ENCODE peak calls at places on chromosomes 2 and 18, in four cellular contexts. One of them, this sample, is unnamed.

GRCh38 chr2:130355578-130356431 is at the start of gene PTPN18:
- DNase-seq in HepG2: peak; percentile 87
- DNase-seq in WTC11: peak; percentile 59
- DNase-seq in K562: peak; percentile 95
- DNase-seq in this sample: peak; percentile 97

GRCh38 chr2:159788218-159788617 is 9.8 kb downstream of the CD302 start:
- DNase-seq in HepG2: no peak
- DNase-seq in WTC11: no peak
- DNase-seq in K562: no peak
- DNase-seq in this sample: no peak

GRCh38 chr2:27875089-27875881 is 14.9 kb downstream of the RBKS start:
- DNase-seq in HepG2: peak; percentile 84
- DNase-seq in WTC11: no peak
- DNase-seq in K562: no peak
- DNase-seq in this sample: no peak

GRCh38 chr2:241154915-241155314 is 4.6 kb downstream of the PPP1R7 start:
- DNase-seq in HepG2: no peak
- DNase-seq in WTC11: no peak
- DNase-seq in K562: no peak
- DNase-seq in this sample: no peak

GRCh38 chr2:204576580-204576979 is 31.3 kb downstream of the PARD3B start:
- DNase-seq in HepG2: no peak
- DNase-seq in WTC11: no peak
- DNase-seq in K562: no peak
- DNase-seq in this sample: no peak

GRCh38 chr2:197539734-197540133 is 23.9 kb downstream of the MOB4 start:
- DNase-seq in HepG2: no peak
- DNase-seq in WTC11: no peak
- DNase-seq in K562: no peak
- DNase-seq in this sample: no peak

GRCh38 chr2:231467613-231468525 is 3.6 kb upstream of the NCL start:
- DNase-seq in HepG2: no peak
- DNase-seq in WTC11: no peak
- DNase-seq in K562: no peak
- DNase-seq in this sample: no peak

GRCh38 chr2:17879137-17879912 is 858 bp downstream of the KCNS3 start:
- DNase-seq in HepG2: no peak
- DNase-seq in WTC11: peak; percentile 87
- DNase-seq in K562: peak; percentile 38
- DNase-seq in this sample: peak; percentile 72

GRCh38 chr2:27831279-27832050 is 58.7 kb downstream of the RBKS start:
- DNase-seq in HepG2: no peak
- DNase-seq in WTC11: no peak
- DNase-seq in K562: no peak
- DNase-seq in this sample: no peak

GRCh38 chr2:160261731-160262130 is 61.7 kb upstream of the ITGB6 start:
- DNase-seq in HepG2: no peak
- DNase-seq in WTC11: no peak
- DNase-seq in K562: no peak
- DNase-seq in this sample: no peak

GRCh38 chr2:196915512-196916189 is 10.9 kb downstream of the PGAP1 start:
- DNase-seq in HepG2: no peak
- DNase-seq in WTC11: no peak
- DNase-seq in K562: no peak
- DNase-seq in this sample: no peak

GRCh38 chr2:7758065-7758759 is 841.0 kb downstream of the RNF144A start:
- DNase-seq in HepG2: no peak
- DNase-seq in WTC11: no peak
- DNase-seq in K562: no peak
- DNase-seq in this sample: no peak

GRCh38 chr2:233852056-233852455 is 2.3 kb downstream of the HJURP start:
- DNase-seq in HepG2: no peak
- DNase-seq in WTC11: no peak
- DNase-seq in K562: no peak
- DNase-seq in this sample: no peak

GRCh38 chr18:67432806-67433205 is 83.7 kb downstream of the DSEL start:
- DNase-seq in HepG2: no peak
- DNase-seq in WTC11: no peak
- DNase-seq in K562: no peak
- DNase-seq in this sample: no peak

GRCh38 chr18:32019251-32019943 is 772 bp downstream of the RNF125 start:
- DNase-seq in HepG2: peak; percentile 39
- DNase-seq in WTC11: peak; percentile 51
- DNase-seq in K562: no peak
- DNase-seq in this sample: peak; percentile 64

GRCh38 chr2:44793322-44793870 is 148.1 kb upstream of the SIX3 start:
- DNase-seq in HepG2: no peak
- DNase-seq in WTC11: peak; percentile 55
- DNase-seq in K562: no peak
- DNase-seq in this sample: no peak

GRCh38 chr2:83596592-83597339 is 862.3 kb downstream of the SUCLG1 start:
- DNase-seq in HepG2: no peak
- DNase-seq in WTC11: no peak
- DNase-seq in K562: no peak
- DNase-seq in this sample: no peak

GRCh38 chr2:63735931-63736820 is 105.5 kb upstream of the UGP2 start:
- DNase-seq in HepG2: no peak
- DNase-seq in WTC11: no peak
- DNase-seq in K562: no peak
- DNase-seq in this sample: no peak

GRCh38 chr18:37578886-37579513 is 13.4 kb upstream of the CELF4 start:
- DNase-seq in HepG2: peak; percentile 18
- DNase-seq in WTC11: no peak
- DNase-seq in K562: peak; percentile 54
- DNase-seq in this sample: peak; percentile 72

GRCh38 chr2:241952816-241953215 is 83.3 kb downstream of the RTP5 start:
- DNase-seq in HepG2: no peak
- DNase-seq in WTC11: no peak
- DNase-seq in K562: no peak
- DNase-seq in this sample: no peak

GRCh38 chr2:239190346-239190745 is 210.5 kb downstream of the HDAC4 start:
- DNase-seq in HepG2: no peak
- DNase-seq in WTC11: no peak
- DNase-seq in K562: no peak
- DNase-seq in this sample: no peak
- TF ChIP-seq FOXJ3 in HepG2: no peak
- TF ChIP-seq FOXJ3 in WTC11: no peak
- TF ChIP-seq FOXJ3 in K562: no peak
- TF ChIP-seq FOXJ3 in this sample: no peak

GRCh38 chr18:39178171-39178570 is 1612.6 kb upstream of the CELF4 start:
- DNase-seq in HepG2: no peak
- DNase-seq in WTC11: no peak
- DNase-seq in K562: no peak
- DNase-seq in this sample: no peak

GRCh38 chr18:39167990-39168389 is 1602.4 kb upstream of the CELF4 start:
- DNase-seq in HepG2: no peak
- DNase-seq in WTC11: no peak
- DNase-seq in K562: no peak
- DNase-seq in this sample: no peak

GRCh38 chr18:39168723-39169122 is 1603.1 kb upstream of the CELF4 start:
- DNase-seq in HepG2: no peak
- DNase-seq in WTC11: no peak
- DNase-seq in K562: no peak
- DNase-seq in this sample: no peak

GRCh38 chr18:39173022-39173421 is 1607.4 kb upstream of the CELF4 start:
- DNase-seq in HepG2: peak; percentile 45
- DNase-seq in WTC11: no peak
- DNase-seq in K562: no peak
- DNase-seq in this sample: no peak
- TF ChIP-seq FOXJ3 in HepG2: no peak
- TF ChIP-seq FOXJ3 in WTC11: no peak
- TF ChIP-seq FOXJ3 in K562: no peak
- TF ChIP-seq FOXJ3 in this sample: no peak

DNA sequence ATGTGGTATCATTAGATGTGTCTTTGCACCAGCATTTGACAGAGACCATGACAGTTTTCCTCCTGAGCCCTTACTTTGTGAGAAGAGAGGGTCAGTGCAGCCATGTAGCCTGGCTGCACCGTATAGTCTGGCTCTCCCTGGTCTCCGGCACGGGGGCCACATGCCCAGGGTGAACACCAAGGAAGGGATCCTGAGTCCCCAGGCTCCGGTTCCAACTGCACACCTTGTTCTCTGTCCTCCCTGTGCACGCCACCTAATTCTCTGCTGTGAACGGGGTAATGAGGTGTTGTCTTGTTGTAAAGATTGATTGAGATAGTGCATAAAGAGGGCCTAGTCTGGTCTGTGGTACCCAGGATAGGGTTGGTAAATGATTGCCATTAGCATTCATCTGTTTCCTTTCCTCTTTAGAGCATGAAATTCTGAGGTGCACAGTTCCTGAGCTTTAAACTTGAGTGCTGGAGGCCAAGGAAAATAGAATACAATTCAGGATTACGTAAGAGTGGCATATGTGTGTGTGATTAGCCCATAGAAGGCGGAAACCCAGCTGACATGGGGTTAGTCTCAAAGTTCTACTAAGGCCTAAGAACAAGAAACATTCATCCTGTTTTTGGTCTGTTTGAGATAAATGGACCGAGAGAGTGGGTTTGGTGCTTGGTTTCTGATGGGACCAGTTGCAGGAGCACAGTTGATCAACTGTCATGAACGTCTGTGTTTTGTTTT is 55.5 kb downstream of the NCK2 start:
- DNase-seq in HepG2: peak; percentile 65
- DNase-seq in WTC11: no peak
- DNase-seq in K562: no peak
- DNase-seq in this sample: no peak
- TF ChIP-seq FOXJ3 in HepG2: no peak
- TF ChIP-seq FOXJ3 in WTC11: no peak
- TF ChIP-seq FOXJ3 in K562: no peak
- TF ChIP-seq FOXJ3 in this sample: no peak

DNA sequence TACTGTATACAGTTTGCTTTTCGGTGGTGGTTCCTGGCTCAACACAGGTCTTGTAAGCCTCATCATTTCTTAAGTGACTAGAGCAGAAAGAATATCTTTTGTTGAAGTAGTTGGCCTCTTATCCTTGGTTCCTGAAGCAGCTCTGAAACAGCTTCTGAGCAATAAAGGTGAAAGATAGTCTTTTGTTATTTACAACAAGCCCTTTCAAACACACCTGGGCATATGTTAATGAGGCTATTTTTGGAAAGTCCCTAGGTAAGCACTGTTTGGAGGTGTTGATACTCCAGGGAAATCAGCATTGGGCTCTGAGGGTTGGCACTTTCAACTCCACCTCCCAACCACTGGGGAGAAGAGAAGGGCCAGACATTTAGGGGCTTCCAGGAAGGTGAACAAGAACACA is 211.0 kb downstream of the MCFD2 start:
- DNase-seq in HepG2: no peak
- DNase-seq in WTC11: peak; percentile 22
- DNase-seq in K562: no peak
- DNase-seq in this sample: no peak
- TF ChIP-seq FOXJ3 in HepG2: no peak
- TF ChIP-seq FOXJ3 in WTC11: no peak
- TF ChIP-seq FOXJ3 in K562: no peak
- TF ChIP-seq FOXJ3 in this sample: no peak

GRCh38 chr2:10792001-10792400 is 20.6 kb downstream of the PDIA6 start:
- DNase-seq in HepG2: no peak
- DNase-seq in WTC11: no peak
- DNase-seq in K562: no peak
- DNase-seq in this sample: no peak

GRCh38 chr2:10787176-10787968 is 25.2 kb downstream of the PDIA6 start:
- DNase-seq in HepG2: peak; percentile 27
- DNase-seq in WTC11: peak; percentile 72
- DNase-seq in K562: peak; percentile 39
- DNase-seq in this sample: peak; percentile 60

GRCh38 chr2:10792660-10793400 is 19.8 kb downstream of the PDIA6 start:
- DNase-seq in HepG2: no peak
- DNase-seq in WTC11: peak; percentile 50
- DNase-seq in K562: no peak
- DNase-seq in this sample: no peak

GRCh38 chr2:10788855-10789254 is 23.7 kb downstream of the PDIA6 start:
- DNase-seq in HepG2: no peak
- DNase-seq in WTC11: no peak
- DNase-seq in K562: no peak
- DNase-seq in this sample: no peak

DNA sequence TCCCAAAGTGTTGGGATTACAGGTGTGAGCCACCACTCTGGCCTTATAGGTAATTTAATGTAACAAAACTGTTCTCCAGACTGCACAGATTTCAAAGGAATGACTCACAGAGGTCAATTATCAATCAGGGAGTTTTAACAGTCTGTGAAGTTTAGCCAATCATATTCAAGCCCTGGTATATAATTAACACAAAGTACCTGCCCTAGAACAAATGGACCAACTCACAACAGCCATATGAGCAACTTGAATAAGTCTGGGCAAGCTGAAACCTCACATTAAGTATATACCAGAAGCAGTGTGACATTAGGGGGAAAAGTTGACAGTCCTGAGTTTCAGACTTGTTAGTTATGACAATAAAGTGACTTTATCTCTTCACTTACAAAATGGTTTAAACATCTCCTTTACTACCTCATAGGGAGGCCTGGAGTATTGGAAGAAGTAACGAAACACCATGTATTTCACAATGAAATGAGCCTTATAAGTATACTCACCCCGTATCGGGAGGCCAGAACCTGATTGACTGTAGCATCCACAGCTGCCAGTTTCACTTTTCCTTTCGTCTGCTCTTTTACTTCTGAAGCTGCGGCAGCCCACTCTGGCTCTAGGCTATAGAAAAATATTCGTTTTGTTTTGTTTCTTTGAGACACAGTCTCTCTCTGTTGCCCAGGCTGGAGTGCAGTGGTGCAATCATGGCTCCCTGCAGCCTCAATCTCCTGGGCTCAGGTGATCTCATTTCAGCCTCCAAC is 22.2 kb downstream of the PDIA6 start:
- DNase-seq in HepG2: no peak
- DNase-seq in WTC11: no peak
- DNase-seq in K562: no peak
- DNase-seq in this sample: no peak
- TF ChIP-seq FOXJ3 in HepG2: no peak
- TF ChIP-seq FOXJ3 in WTC11: no peak
- TF ChIP-seq FOXJ3 in K562: no peak
- TF ChIP-seq FOXJ3 in this sample: no peak

GRCh38 chr2:43509886-43510285 is 86.0 kb downstream of the THADA start:
- DNase-seq in HepG2: no peak
- DNase-seq in WTC11: no peak
- DNase-seq in K562: no peak
- DNase-seq in this sample: no peak
- TF ChIP-seq FOXJ3 in HepG2: no peak
- TF ChIP-seq FOXJ3 in WTC11: no peak
- TF ChIP-seq FOXJ3 in K562: no peak
- TF ChIP-seq FOXJ3 in this sample: no peak

GRCh38 chr2:170461875-170462274 is 253.3 kb upstream of the SP5 start:
- DNase-seq in HepG2: no peak
- DNase-seq in WTC11: no peak
- DNase-seq in K562: no peak
- DNase-seq in this sample: peak; percentile 19
- TF ChIP-seq FOXJ3 in HepG2: no peak
- TF ChIP-seq FOXJ3 in WTC11: no peak
- TF ChIP-seq FOXJ3 in K562: no peak
- TF ChIP-seq FOXJ3 in this sample: no peak